ENCODE peak calls at places on chromosomes 1 and 21, in ten cellular contexts. J is left ventricle myocardium inferior, C is uterus, U is upper lobe of right lung, S is fibroblast of mammary gland, X is esophagus muscularis mucosa, N is GM12864, Y is astrocyte of the cerebellum, E is left lung, P is cardiac fibroblast. F is an unnamed sample.

GRCh38 chr1:11879311-11880180 is 20.8 kb upstream of the NPPB start:
- DNase-seq in S (no peak), Y (no peak), P (no peak), X (no peak), J (no peak), N (no peak), C (no peak), U (no peak), E (peak; percentile 54), F (no peak)

GRCh38 chr1:64006276-64007051 is 197.0 kb upstream of the UBE2U start:
- DNase-seq in P (peak; percentile 81), X (no peak), J (no peak), S (peak; percentile 85), E (no peak), Y (no peak), U (no peak), C (no peak), N (no peak), F (peak; percentile 85)

GRCh38 chr1:41754540-41754939 is 164.2 kb downstream of the HIVEP3 start:
- DNase-seq in N (no peak), C (no peak), P (no peak), Y (no peak), X (no peak), J (no peak), U (no peak), S (no peak), E (no peak), F (no peak)

GRCh38 chr21:14753466-14754258 is 207.5 kb upstream of the SAMSN1 start:
- DNase-seq in S (no peak), N (no peak), Y (no peak), X (no peak), P (no peak), J (no peak), C (no peak), E (no peak), U (no peak), F (no peak)

GRCh38 chr1:201721131-201722049 is 107.6 kb upstream of the IPO9 start:
- DNase-seq in N (no peak), C (peak; percentile 64), J (no peak), S (peak; percentile 79), Y (no peak), P (peak; percentile 75), E (no peak), X (no peak), U (no peak), F (no peak)

GRCh38 chr1:33727310-33727709 is 136.6 kb upstream of the HMGB4 start:
- DNase-seq in E (no peak), P (no peak), S (no peak), C (no peak), Y (no peak), N (no peak), J (no peak), X (peak; percentile 77), U (no peak), F (no peak)

GRCh38 chr1:162660598-162660997 is 28.3 kb downstream of the DDR2 start:
- DNase-seq in U (no peak), C (no peak), N (no peak), X (no peak), S (no peak), Y (no peak), J (no peak), E (no peak), P (no peak), F (no peak)

GRCh38 chr1:28966617-28967016 is 52.2 kb downstream of the EPB41 start:
- DNase-seq in N (no peak), P (no peak), U (no peak), X (no peak), S (no peak), Y (no peak), C (no peak), J (no peak), E (no peak), F (no peak)

GRCh38 chr1:150012611-150013010 is 2.1 kb upstream of the OTUD7B start:
- DNase-seq in Y (no peak), N (no peak), S (peak; percentile 35), C (no peak), J (no peak), E (no peak), P (no peak), X (no peak), U (no peak), F (no peak)

GRCh38 chr1:247111259-247111635 is 7.1 kb upstream of the ZNF669 start:
- DNase-seq in N (no peak), S (no peak), J (no peak), E (peak; percentile 84), C (peak; percentile 33), P (no peak), X (no peak), U (no peak), Y (no peak), F (no peak)

GRCh38 chr1:2210084-2210653 is 15.6 kb upstream of the FAAP20 start:
- DNase-seq in N (no peak), E (peak; percentile 64), U (peak; percentile 65), J (no peak), P (no peak), X (no peak), C (no peak), Y (no peak), S (no peak), F (peak; percentile 63)

DNA sequence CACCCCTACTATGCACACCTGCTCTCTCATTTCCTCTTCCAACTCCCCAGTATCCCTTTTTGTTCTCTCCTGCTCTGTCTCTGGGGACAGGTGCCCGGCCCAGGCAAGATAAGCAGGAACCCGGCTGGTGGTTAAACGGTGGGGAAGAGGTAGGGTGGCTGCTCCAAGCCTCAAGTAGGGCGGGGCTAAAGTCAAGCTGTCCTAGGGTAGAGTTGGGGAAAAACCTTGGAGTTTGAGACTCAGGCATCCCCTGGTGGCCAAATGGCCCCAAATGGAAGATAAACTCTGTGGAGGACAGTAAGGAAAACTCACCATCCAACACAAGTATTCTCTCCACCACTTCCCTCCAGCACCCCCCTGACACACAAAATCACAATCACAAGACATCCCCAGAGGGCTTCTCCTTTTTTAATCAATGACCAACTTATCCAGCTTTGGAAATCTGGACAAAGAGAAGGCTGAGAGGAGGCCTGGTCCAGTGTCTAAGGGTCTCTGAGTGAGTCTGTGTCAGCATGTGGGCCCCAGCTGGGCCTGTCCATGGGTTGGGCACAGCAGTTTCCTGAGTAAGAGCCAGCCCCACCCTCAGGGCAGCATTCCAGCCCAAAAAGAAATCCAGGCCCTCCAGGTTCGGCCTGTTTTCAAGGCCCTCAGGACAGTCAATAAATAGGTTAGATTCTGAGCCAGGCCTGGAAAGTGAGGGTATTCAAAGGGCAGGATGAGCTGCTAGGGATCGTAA is 9.8 kb downstream of the POMGNT1 start:
- DNase-seq in E (no peak), Y (no peak), P (no peak), U (no peak), S (no peak), C (no peak), X (no peak), N (no peak), J (no peak), F (peak; percentile 43)
- TF ChIP-seq CTCF in E (no peak), Y (peak; percentile 19), P (no peak), U (no peak), S (peak; percentile 22), C (no peak), X (no peak), N (no peak), J (no peak), F (peak; percentile 19)

DNA sequence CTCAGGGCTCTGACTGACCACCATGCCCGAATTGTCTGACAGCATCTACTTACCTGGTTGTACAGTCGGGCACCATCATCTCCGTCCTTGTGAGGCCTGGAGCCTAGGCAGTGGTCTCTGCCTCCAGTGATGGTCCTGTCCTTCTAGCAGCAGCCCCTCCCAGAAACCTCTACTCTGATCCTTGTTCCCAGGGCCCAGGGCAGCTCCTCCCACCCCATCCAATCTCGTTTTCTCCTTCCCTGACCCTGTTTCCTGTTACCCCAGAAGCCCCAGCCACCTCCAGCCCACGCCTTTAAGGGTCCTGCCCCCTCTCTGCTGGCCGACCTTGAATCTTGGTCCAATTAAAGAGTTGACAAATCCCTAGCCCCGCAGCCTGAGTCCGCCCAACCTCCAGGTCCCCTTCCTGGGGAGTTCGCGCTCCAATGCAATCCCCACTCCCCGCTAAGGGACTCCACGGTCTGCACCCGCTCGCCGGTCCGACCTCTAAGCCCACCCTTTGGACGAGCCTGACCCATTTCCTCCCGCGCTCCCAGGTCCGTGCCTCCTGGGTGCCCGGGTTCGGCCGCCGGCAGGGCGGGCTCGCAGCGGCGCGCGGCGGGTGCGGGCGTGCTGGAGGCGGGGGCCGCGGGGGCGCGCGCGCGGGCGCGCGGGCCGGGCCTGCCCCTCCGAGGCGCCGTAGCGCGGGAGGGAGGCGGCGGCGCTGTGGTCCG is at the start of gene B4GALT2:
- DNase-seq in E (peak; percentile 88), P (peak; percentile 14), C (peak; percentile 53), Y (no peak), N (no peak), J (peak; percentile 55), S (peak; percentile 30), U (peak; percentile 78), X (no peak), F (no peak)
- H3K4me3 ChIP-seq in E (peak within 1 kb of the TSS; percentile 43), P (peak within 1 kb of the TSS; percentile 57), C (peak within 1 kb of the TSS; percentile 87), Y (peak within 1 kb of the TSS; percentile 56), N (peak within 1 kb of the TSS; percentile 56), J (peak within 1 kb of the TSS; percentile 87), S (peak within 1 kb of the TSS; percentile 66), U (peak within 1 kb of the TSS; percentile 73), X (peak within 1 kb of the TSS; percentile 77), F (peak within 1 kb of the TSS; percentile 46)

DNA sequence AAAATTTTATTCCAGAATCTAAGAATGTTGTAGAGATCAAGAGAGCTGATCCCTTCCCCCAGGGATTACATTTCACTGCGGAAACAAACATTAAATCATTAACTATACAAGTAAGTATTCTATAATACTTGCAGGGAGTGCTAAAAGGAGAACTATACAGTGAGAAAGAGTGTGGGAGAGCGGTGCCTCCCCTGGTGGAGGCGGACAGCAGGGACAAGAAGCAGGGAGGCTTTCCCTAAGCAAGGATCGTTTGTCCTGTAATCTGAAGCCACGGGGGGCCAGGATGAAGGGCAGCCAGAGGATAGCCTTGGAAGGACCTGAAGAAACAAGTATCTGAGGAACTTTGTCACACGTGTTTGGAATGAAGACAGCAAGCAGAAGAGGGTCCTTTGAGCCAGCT is 40.1 kb downstream of the SLC9C2 start:
- DNase-seq in S (no peak), Y (no peak), U (no peak), J (no peak), N (no peak), C (no peak), X (no peak), E (no peak), P (no peak), F (no peak)
- TF ChIP-seq CTCF in S (peak; percentile 17), Y (no peak), U (no peak), J (no peak), N (no peak), C (no peak), X (no peak), E (no peak), P (no peak), F (no peak)

DNA sequence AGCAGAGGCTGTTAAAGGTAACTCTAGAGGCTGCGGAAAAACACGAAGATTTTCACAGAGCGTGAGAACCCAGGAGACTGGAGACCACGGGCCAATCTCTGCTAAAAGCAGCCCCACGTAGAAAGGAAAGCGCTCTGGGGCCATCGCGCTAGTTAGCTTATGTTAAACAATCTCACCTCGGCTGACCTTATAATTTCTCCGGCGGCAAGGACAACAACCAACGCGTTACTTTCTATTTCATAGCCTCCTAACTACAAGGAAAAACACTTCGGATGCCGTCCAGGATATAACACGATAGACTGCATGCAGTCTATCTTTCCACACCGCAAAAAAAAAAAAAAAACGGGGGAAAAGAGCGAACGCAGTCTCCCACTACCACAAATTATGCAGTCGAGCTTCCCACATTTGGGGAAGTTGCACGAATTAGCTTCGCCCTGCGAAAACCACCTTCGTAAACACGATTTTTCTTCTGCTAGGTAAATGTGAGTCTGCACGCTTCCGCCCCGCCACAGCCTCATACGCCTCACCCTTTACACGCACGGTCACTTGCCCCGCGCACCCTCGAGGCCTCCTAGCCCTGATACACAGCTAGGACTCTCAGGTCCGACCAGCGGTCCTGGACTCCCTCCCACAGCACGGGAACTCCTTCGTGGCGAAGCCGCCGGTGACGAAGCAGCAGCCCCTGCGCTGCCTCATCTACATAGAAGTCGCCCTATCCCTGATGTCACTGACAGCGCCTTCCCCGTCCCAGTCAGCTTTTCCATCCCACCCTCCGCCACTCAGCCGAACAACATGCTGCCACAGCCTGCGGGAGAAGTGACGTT is 87.8 kb downstream of the PRKAB2 start:
- DNase-seq in N (peak; percentile 92), E (peak; percentile 80), Y (peak; percentile 73), P (peak; percentile 92), X (peak; percentile 66), J (peak; percentile 44), U (no peak), S (peak; percentile 91), C (peak; percentile 40), F (peak; percentile 87)
- H3K4me3 ChIP-seq in N (peak overlapping the region; percentile 71), E (peak overlapping the region; percentile 23), Y (peak overlapping the region; percentile 45), P (peak overlapping the region; percentile 64), X (peak overlapping the region; percentile 53), J (peak overlapping the region; percentile 65), U (peak overlapping the region; percentile 59), S (peak overlapping the region; percentile 63), C (peak overlapping the region; percentile 36), F (peak overlapping the region; percentile 49)

F was measured in bronchial epithelial cell.